ENCODE peak calls at places on chromosomes 3 and 15, in five cellular contexts. U, W, S, T and B are unnamed samples.

GRCh38 chr3:53161345-53161819 is 373 bp downstream of the PRKCD start:
- DNase-seq in U (no peak), W (no peak), S (no peak), T (no peak), B (no peak)

GRCh38 chr3:71180524-71180923 is 403.0 kb downstream of the FOXP1 start:
- DNase-seq in U (no peak), W (no peak), S (no peak), T (no peak), B (no peak)

GRCh38 chr3:71652786-71653419 is 69.4 kb upstream of the FOXP1 start:
- DNase-seq in U (peak), W (peak), S (peak), T (peak), B (peak)

GRCh38 chr3:127760361-127760760 is 62.0 kb downstream of the MGLL start:
- DNase-seq in U (no peak), W (no peak), S (no peak), T (no peak), B (no peak)

GRCh38 chr3:45055032-45055410 is 28.9 kb downstream of the CLEC3B start:
- DNase-seq in U (peak), W (peak), S (no peak), T (peak), B (peak)

GRCh38 chr3:181860243-181860642 is 148.5 kb downstream of the SOX2 start:
- DNase-seq in U (no peak), W (no peak), S (no peak), T (no peak), B (no peak)

GRCh38 chr3:112114558-112115160 is 18.4 kb downstream of the GCSAM start:
- DNase-seq in U (no peak), W (no peak), S (no peak), T (no peak), B (no peak)

GRCh38 chr3:71486831-71487230 is 96.7 kb downstream of the FOXP1 start:
- DNase-seq in U (no peak), W (no peak), S (no peak), T (no peak), B (no peak)

GRCh38 chr3:153448146-153448870 is 286.3 kb downstream of the RAP2B start:
- DNase-seq in U (no peak), W (no peak), S (no peak), T (no peak), B (no peak)

GRCh38 chr15:57591822-57592367 is at the start of gene MYZAP:
- DNase-seq in U (no peak), W (peak), S (no peak), T (no peak), B (peak)

GRCh38 chr3:128484404-128485282 is 8.4 kb downstream of the GATA2 start:
- DNase-seq in U (no peak), W (peak), S (no peak), T (no peak), B (no peak)

GRCh38 chr15:84734794-84735479 is 13.5 kb upstream of the ZNF592 start:
- DNase-seq in U (peak), W (peak), S (peak), T (peak), B (peak)

GRCh38 chr15:91472316-91472756 is 372.3 kb downstream of the SV2B start:
- DNase-seq in U (peak), W (peak), S (no peak), T (peak), B (no peak)

GRCh38 chr15:60829416-60829815 is 350.5 kb upstream of the ICE2 start:
- DNase-seq in U (no peak), W (no peak), S (no peak), T (no peak), B (no peak)

GRCh38 chr15:69762373-69763148 is 309.9 kb downstream of the RPLP1 start:
- DNase-seq in U (no peak), W (no peak), S (peak), T (no peak), B (peak)

GRCh38 chr3:106745344-106746168 is 631.7 kb upstream of the CCDC54 start:
- DNase-seq in U (peak), W (peak), S (no peak), T (peak), B (no peak)

GRCh38 chr3:129357616-129358015 is 70.8 kb downstream of the EFCAB12 start:
- DNase-seq in U (no peak), W (no peak), S (no peak), T (no peak), B (no peak)

GRCh38 chr3:184366619-184367321 is 5.3 kb downstream of the POLR2H start:
- DNase-seq in U (peak), W (peak), S (no peak), T (no peak), B (peak)

GRCh38 chr3:173750095-173750494 is 352.6 kb downstream of the NLGN1 start:
- DNase-seq in U (peak), W (peak), S (no peak), T (peak), B (no peak)

GRCh38 chr3:13107661-13108060 is 34.4 kb upstream of the IQSEC1 start:
- DNase-seq in U (no peak), W (no peak), S (no peak), T (no peak), B (no peak)

GRCh38 chr15:56929389-56929788 is 10.9 kb downstream of the TCF12 start:
- DNase-seq in U (peak), W (peak), S (no peak), T (peak), B (peak)

GRCh38 chr15:50227076-50227475 is 38.5 kb downstream of the HDC start:
- DNase-seq in U (peak), W (peak), S (no peak), T (peak), B (peak)

GRCh38 chr3:113247664-113248458 is 36.5 kb downstream of the BOC start:
- DNase-seq in U (no peak), W (no peak), S (no peak), T (no peak), B (no peak)
- H3K9ac ChIP-seq in U (no peak), W (no peak), S (no peak), T (no peak), B (no peak)

DNA sequence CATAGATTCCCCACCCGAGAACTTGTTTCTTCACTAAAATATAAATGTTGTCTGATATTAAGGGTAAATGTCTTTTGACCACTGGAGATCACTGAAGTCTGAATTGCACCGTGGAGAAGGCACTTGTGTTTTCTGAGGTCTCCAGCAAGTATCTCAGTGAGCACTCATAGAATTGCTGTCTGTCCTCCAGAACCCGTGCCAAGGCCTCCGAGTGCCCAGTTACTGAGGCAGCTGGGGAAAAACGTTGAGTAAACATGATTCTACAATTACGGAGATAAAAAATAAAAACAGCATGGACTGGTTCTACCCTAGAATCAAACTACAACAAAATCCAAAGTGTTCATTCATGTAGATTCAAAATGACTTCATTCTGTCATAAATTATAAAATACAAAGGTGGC is 60.0 kb downstream of the MLH1 start:
- DNase-seq in U (no peak), W (no peak), S (no peak), T (no peak), B (no peak)
- H3K27ac ChIP-seq in U (no peak), W (no peak), S (no peak), T (peak), B (peak)

GRCh38 chr3:109028753-109029152 is 75.1 kb upstream of the GUCA1C start:
- DNase-seq in U (no peak), W (no peak), S (no peak), T (no peak), B (no peak)

GRCh38 chr3:109035082-109035481 is 81.4 kb upstream of the GUCA1C start:
- DNase-seq in U (no peak), W (no peak), S (no peak), T (no peak), B (no peak)

DNA sequence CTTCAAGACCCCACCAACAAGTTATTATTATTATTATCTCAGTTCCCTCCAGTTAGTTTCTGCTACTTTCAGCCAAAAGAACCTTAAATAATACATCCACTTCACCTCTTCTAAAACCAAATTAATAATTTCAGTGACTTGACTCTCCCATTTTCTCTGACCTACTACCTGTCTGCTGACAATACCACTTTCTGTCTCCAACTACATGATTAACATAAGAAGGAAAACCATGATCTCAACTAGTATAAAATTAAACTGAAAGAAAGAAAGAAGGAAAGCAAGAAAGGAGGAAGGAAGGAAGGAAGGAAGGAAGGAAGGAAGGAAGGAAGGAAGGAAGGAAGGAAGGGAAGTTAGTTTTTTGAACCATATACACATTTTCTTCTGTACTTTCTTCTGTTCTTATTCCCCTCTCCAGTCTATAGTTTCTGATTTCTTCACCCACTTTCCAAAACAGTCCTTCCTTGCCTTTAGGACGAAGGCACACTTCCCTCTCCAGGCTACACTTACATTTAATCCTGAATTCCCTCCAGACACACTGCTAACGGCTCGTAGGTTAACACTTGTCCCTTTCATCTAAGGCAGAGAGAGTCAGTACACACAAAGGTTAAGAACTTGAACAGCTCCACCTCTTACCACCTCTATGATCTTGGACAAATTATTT is 79.5 kb upstream of the GUCA1C start:
- DNase-seq in U (no peak), W (no peak), S (no peak), T (no peak), B (no peak)
- H3K9ac ChIP-seq in U (no peak), W (no peak), S (no peak), T (no peak), B (no peak)

DNA sequence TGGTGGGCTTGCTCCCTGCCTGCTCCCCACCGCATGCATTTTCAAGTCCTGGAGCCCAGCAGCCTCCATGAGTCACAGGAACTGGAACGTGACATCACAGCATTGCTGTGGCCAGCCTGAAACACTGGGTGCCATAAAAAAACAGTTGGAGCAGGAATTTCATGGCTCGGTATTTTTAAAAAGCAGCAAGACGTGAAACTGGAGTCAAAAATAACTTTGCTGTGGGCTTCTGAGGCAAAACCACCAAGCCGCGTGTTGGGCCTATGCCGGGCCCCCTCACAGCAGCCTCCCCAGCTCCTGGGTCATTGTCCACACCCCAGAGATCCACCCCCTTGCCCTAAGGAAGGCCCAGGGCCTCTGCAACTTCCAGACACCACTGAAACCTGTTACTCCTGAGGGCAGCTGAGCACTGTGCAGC is 33.8 kb upstream of the DUSP7 start:
- DNase-seq in U (peak), W (peak), S (peak), T (peak), B (peak)
- H3K27ac ChIP-seq in U (peak), W (peak), S (peak), T (peak), B (peak)

GRCh38 chr3:120597445-120598049 is 1.4 kb downstream of the NDUFB4 start:
- DNase-seq in U (no peak), W (no peak), S (no peak), T (no peak), B (no peak)

GRCh38 chr3:120596116-120596852 is at the start of gene NDUFB4:
- DNase-seq in U (peak), W (peak), S (peak), T (peak), B (peak)

GRCh38 chr3:120596853-120597223 is 702 bp downstream of the NDUFB4 start:
- DNase-seq in U (no peak), W (no peak), S (no peak), T (no peak), B (no peak)

GRCh38 chr3:120599211-120599610 is 3.1 kb downstream of the NDUFB4 start:
- DNase-seq in U (no peak), W (no peak), S (no peak), T (no peak), B (no peak)

DNA sequence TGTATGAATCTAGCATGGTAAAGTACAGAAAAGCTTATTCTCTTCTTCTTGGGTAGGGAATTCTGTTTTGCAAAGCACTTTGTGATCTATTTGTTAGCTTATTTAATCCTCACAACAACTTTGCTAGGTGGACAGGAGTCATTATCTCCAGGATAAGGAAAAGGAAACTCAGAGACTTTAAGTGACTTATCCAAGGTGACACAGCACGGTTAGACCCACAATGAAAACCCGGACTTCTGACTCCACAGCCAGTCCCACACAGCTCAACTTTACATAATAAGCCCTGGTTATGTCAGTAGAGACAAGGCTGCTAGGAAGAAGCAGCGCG is 384 bp upstream of the NDUFB4 start:
- DNase-seq in U (no peak), W (no peak), S (no peak), T (no peak), B (no peak)
- H3K9ac ChIP-seq in U (peak), W (peak), S (peak), T (peak), B (peak)

DNA sequence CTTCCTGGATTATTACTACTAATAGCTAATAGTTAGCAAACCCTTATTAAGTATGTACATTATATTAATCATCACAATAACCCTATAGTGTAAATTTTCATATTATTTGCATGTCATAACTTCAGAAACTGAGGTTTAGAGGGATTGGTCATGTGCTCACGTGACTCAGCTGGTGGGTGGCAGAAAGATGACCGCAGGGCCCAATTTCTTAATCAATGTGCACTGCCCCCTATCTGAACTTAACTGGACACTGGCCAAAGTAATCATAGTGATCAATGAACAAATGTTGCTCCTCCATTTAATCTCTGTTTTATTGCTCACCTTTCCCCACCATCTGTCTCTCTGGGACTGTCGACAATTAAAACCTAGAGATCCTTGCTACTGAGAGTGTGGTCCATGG is 52.2 kb downstream of the PLD1 start:
- DNase-seq in U (no peak), W (no peak), S (no peak), T (no peak), B (no peak)
- H3K27ac ChIP-seq in U (no peak), W (no peak), S (no peak), T (no peak), B (no peak)

GRCh38 chr3:142947799-142948575 is 15.5 kb downstream of the PAQR9 start:
- DNase-seq in U (peak), W (peak), S (no peak), T (peak), B (peak)
- H3K9ac ChIP-seq in U (no peak), W (no peak), S (no peak), T (no peak), B (no peak)

DNA sequence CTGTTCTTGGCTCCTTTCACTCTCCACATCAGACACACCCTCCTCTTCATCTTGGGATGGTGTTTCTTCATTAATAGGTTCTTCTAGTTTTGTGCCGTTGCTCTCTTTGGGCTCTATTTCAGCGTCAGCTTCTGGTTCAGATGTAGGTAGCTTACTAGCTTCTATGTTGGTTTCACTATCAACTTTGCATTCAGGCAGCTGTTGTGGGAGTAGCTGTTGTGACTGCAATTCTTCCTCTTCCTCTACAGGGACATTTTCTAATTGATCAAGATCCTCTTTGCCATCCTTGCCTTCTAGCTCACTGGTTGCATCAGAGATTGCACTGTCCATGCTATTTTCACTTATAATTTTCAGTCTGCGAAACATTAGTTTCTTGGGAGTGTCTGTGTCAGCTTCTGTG is 80.1 kb downstream of the SETD2 start:
- DNase-seq in U (no peak), W (no peak), S (no peak), T (no peak), B (no peak)
- H3K27ac ChIP-seq in U (no peak), W (no peak), S (no peak), T (no peak), B (no peak)

GRCh38 chr15:82532991-82533481 is 7.2 kb downstream of the RPS17 start:
- DNase-seq in U (no peak), W (no peak), S (no peak), T (no peak), B (no peak)

GRCh38 chr15:82531496-82532382 is 8.5 kb downstream of the RPS17 start:
- DNase-seq in U (no peak), W (no peak), S (no peak), T (no peak), B (no peak)

GRCh38 chr15:82530006-82530405 is 10.3 kb downstream of the RPS17 start:
- DNase-seq in U (no peak), W (no peak), S (no peak), T (no peak), B (no peak)

GRCh38 chr15:82532383-82532990 is 7.8 kb downstream of the RPS17 start:
- DNase-seq in U (no peak), W (no peak), S (no peak), T (no peak), B (peak)

GRCh38 chr15:82530606-82531379 is 9.5 kb downstream of the RPS17 start:
- DNase-seq in U (peak), W (peak), S (peak), T (peak), B (peak)
- H3K9ac ChIP-seq in U (peak), W (no peak), S (peak), T (no peak), B (no peak)

GRCh38 chr3:188231454-188231853 is 77.5 kb downstream of the LPP start:
- DNase-seq in U (no peak), W (no peak), S (no peak), T (no peak), B (no peak)

GRCh38 chr3:188233320-188233719 is 79.4 kb downstream of the LPP start:
- DNase-seq in U (peak), W (peak), S (no peak), T (peak), B (peak)

GRCh38 chr3:188232676-188233075 is 78.7 kb downstream of the LPP start:
- DNase-seq in U (no peak), W (no peak), S (no peak), T (no peak), B (no peak)

GRCh38 chr3:188236241-188236640 is 82.3 kb downstream of the LPP start:
- DNase-seq in U (no peak), W (no peak), S (no peak), T (no peak), B (peak)

GRCh38 chr3:188234172-188234571 is 80.2 kb downstream of the LPP start:
- DNase-seq in U (peak), W (peak), S (no peak), T (peak), B (no peak)
- H3K27ac ChIP-seq in U (no peak), W (peak), S (no peak), T (peak), B (no peak)